ENCODE peak calls at places on chromosome 4, in ten cellular contexts. K is tibial artery, E is fibroblast of mammary gland, T is AG20443, H is fibroblast of lung, M is activated B cell treated with CpG ODN at 0.5 μM for 24 hours, W is NCI-H460, O is HEK293T, C is left lung, U is upper lobe of right lung. F is an unnamed sample.

GRCh38 chr4:186144180-186144579 is 39.7 kb downstream of the FAM149A start:
- DNase-seq in O (peak), H (peak), K (no peak), W (no peak), T (peak), U (no peak), E (peak), C (no peak), M (no peak), F (peak)

GRCh38 chr4:38753021-38753806 is 29.6 kb downstream of the TLR10 start:
- DNase-seq in M (no peak), K (peak), C (peak), U (peak), H (peak), W (no peak), T (peak), E (peak), O (peak), F (peak)

GRCh38 chr4:37561803-37562207 is 124.4 kb downstream of the RELL1 start:
- DNase-seq in E (peak), M (no peak), U (no peak), K (no peak), T (no peak), O (no peak), C (no peak), H (peak), W (no peak), F (peak)

GRCh38 chr4:102477657-102478056 is 23.5 kb upstream of the NFKB1 start:
- DNase-seq in H (no peak), U (no peak), T (peak), E (peak), M (no peak), K (no peak), W (no peak), O (no peak), C (no peak), F (no peak)

GRCh38 chr4:7699040-7699439 is 240.6 kb downstream of the AFAP1 start:
- DNase-seq in O (no peak), K (no peak), W (no peak), E (peak), M (no peak), U (no peak), C (peak), T (peak), H (peak), F (no peak)

GRCh38 chr4:972651-973424 is 531 bp downstream of the DGKQ start:
- DNase-seq in M (peak), O (peak), K (no peak), T (peak), H (no peak), C (peak), E (no peak), U (peak), W (no peak), F (no peak)

GRCh38 chr4:121375262-121375661 is 5.6 kb downstream of the QRFPR start:
- DNase-seq in K (no peak), W (no peak), U (no peak), C (no peak), O (no peak), T (no peak), H (peak), E (peak), M (no peak), F (no peak)

GRCh38 chr4:182240161-182241130 is 2.8 kb upstream of the TENM3 start:
- DNase-seq in M (no peak), K (no peak), O (no peak), C (no peak), E (peak), T (peak), H (peak), U (no peak), W (peak), F (peak)

GRCh38 chr4:141571368-141571767 is 65.0 kb upstream of the IL15 start:
- DNase-seq in U (no peak), T (no peak), K (no peak), H (peak), M (no peak), E (peak), C (no peak), O (no peak), W (no peak), F (no peak)

GRCh38 chr4:172938870-172939269 is 229.7 kb upstream of the GALNT7 start:
- DNase-seq in E (no peak), O (no peak), C (no peak), W (no peak), T (no peak), K (no peak), U (no peak), M (no peak), H (no peak), F (no peak)

GRCh38 chr4:72604324-72604723 is 35.3 kb upstream of the ADAMTS3 start:
- DNase-seq in W (no peak), O (no peak), M (no peak), C (no peak), H (peak), T (no peak), U (no peak), K (no peak), E (peak), F (no peak)

GRCh38 chr4:105624530-105624929 is 72.1 kb downstream of the ARHGEF38 start:
- DNase-seq in O (no peak), W (no peak), C (no peak), U (no peak), M (no peak), T (peak), E (peak), K (no peak), H (peak), F (no peak)

GRCh38 chr4:61443813-61444510 is 243.8 kb downstream of the ADGRL3 start:
- DNase-seq in C (no peak), M (no peak), O (no peak), K (no peak), T (no peak), U (no peak), H (peak), W (peak), E (peak), F (no peak)

GRCh38 chr4:152850377-152850776 is 70.6 kb downstream of the ARFIP1 start:
- DNase-seq in H (peak), E (peak), T (peak), U (peak), K (no peak), C (peak), O (no peak), M (no peak), W (no peak), F (no peak)

GRCh38 chr4:77001907-77002306 is 52.4 kb downstream of the SEPTIN11 start:
- DNase-seq in U (no peak), M (no peak), C (no peak), O (no peak), T (no peak), W (no peak), K (no peak), H (peak), E (peak), F (peak)

GRCh38 chr4:10083861-10084641 is 32.5 kb downstream of the WDR1 start:
- DNase-seq in C (peak), K (peak), O (no peak), E (no peak), U (peak), W (no peak), M (peak), H (no peak), T (no peak), F (no peak)

GRCh38 chr4:137065306-137065705 is 467.0 kb downstream of the PCDH18 start:
- DNase-seq in C (no peak), U (no peak), E (peak), M (no peak), W (no peak), H (peak), K (no peak), T (peak), O (no peak), F (no peak)

GRCh38 chr4:143184503-143185252 is at the start of gene USP38:
- DNase-seq in W (peak), K (peak), O (peak), H (peak), E (peak), C (peak), T (peak), M (peak), U (peak), F (peak)

GRCh38 chr4:4574792-4575191 is 32.9 kb upstream of the STX18 start:
- DNase-seq in C (peak), M (no peak), W (no peak), O (no peak), U (peak), K (no peak), T (peak), E (peak), H (peak), F (no peak)

GRCh38 chr4:89482248-89482647 is 174.6 kb upstream of the GPRIN3 start:
- DNase-seq in T (peak), U (no peak), H (peak), O (peak), M (no peak), K (no peak), W (peak), E (peak), C (no peak), F (peak)

GRCh38 chr4:96525901-96526300 is 686.0 kb downstream of the PDHA2 start:
- DNase-seq in W (no peak), O (no peak), T (no peak), K (no peak), H (peak), E (no peak), M (no peak), C (no peak), U (no peak), F (no peak)

GRCh38 chr4:61277785-61278184 is 77.7 kb downstream of the ADGRL3 start:
- DNase-seq in W (no peak), T (no peak), K (no peak), M (no peak), C (no peak), E (no peak), U (no peak), H (peak), O (no peak), F (peak)

GRCh38 chr4:185839204-185839712 is 27.3 kb upstream of the SORBS2 start:
- DNase-seq in C (peak), U (no peak), M (no peak), O (peak), E (peak), K (peak), T (peak), H (peak), W (peak), F (peak)

GRCh38 chr4:30948653-30949052 is 228.5 kb downstream of the PCDH7 start:
- DNase-seq in T (no peak), E (peak), O (no peak), U (no peak), K (no peak), W (peak), M (no peak), C (no peak), H (peak), F (no peak)

GRCh38 chr4:70705856-70706461 is 15.8 kb upstream of the RUFY3 start:
- DNase-seq in T (no peak), H (peak), W (no peak), C (no peak), K (no peak), M (no peak), O (peak), U (no peak), E (peak), F (peak)

GRCh38 chr4:1232661-1233621 is 16.0 kb downstream of the CTBP1 start:
- DNase-seq in W (no peak), K (no peak), T (no peak), U (no peak), C (no peak), O (no peak), M (no peak), E (peak), H (peak), F (no peak)

GRCh38 chr4:168491563-168491962 is 5.3 kb upstream of the PALLD start:
- DNase-seq in M (no peak), T (no peak), O (no peak), C (no peak), U (no peak), E (no peak), K (no peak), H (no peak), W (no peak), F (no peak)

GRCh38 chr4:113539408-113539807 is 222.1 kb downstream of the CAMK2D start:
- DNase-seq in K (no peak), O (no peak), E (peak), T (peak), C (no peak), U (no peak), M (no peak), H (peak), W (no peak), F (no peak)

GRCh38 chr4:82825425-82825824 is 26.8 kb upstream of the SCD5 start:
- DNase-seq in O (no peak), E (no peak), K (no peak), M (no peak), T (no peak), W (no peak), H (no peak), C (no peak), U (no peak), F (no peak)

GRCh38 chr4:91916219-91916618 is 387.5 kb upstream of the GRID2 start:
- DNase-seq in C (no peak), O (no peak), T (no peak), H (no peak), W (no peak), K (no peak), U (no peak), E (no peak), M (no peak), F (no peak)

GRCh38 chr4:95027906-95028618 is 270.3 kb downstream of the BMPR1B start:
- DNase-seq in W (no peak), M (no peak), T (no peak), H (no peak), E (no peak), K (no peak), U (no peak), C (no peak), O (no peak), F (peak)

GRCh38 chr4:147370881-147371280 is 110.0 kb upstream of the EDNRA start:
- DNase-seq in U (no peak), W (no peak), E (no peak), H (no peak), K (no peak), M (no peak), O (no peak), T (no peak), C (no peak), F (no peak)

GRCh38 chr4:28822163-28822562 is 1898.0 kb upstream of the PCDH7 start:
- DNase-seq in M (no peak), E (peak), T (no peak), C (no peak), W (no peak), K (no peak), U (no peak), O (no peak), H (no peak), F (no peak)

GRCh38 chr4:104906274-104906673 is 240.4 kb upstream of the TET2 start:
- DNase-seq in O (no peak), U (no peak), W (no peak), C (no peak), E (no peak), T (no peak), H (no peak), K (no peak), M (no peak), F (no peak)

GRCh38 chr4:150462743-150463142 is 119.2 kb upstream of the MAB21L2 start:
- DNase-seq in K (no peak), T (no peak), U (no peak), H (no peak), C (no peak), E (no peak), M (no peak), W (no peak), O (no peak), F (no peak)

GRCh38 chr4:77819409-77819835 is 254 bp upstream of the CNOT6L start:
- DNase-seq in E (no peak), M (no peak), H (peak), O (no peak), K (peak), U (peak), C (no peak), W (no peak), T (peak), F (peak)

GRCh38 chr4:4733663-4734062 is 125.8 kb upstream of the MSX1 start:
- DNase-seq in W (no peak), U (no peak), E (no peak), T (no peak), K (no peak), H (no peak), C (no peak), O (no peak), M (no peak), F (no peak)

F was measured in HAP-1.